ENCODE peak calls at places on chromosomes 16 and 17, in eight cellular contexts. F is GM10248, W is fibroblast of mammary gland, L is OCI-LY7, S is bronchial epithelial cell, O is cardiac fibroblast, C is progenitor cell of endocrine pancreas, U is RWPE1. X is an unnamed sample.
A peak's percentile ranks its signal among the peaks of the same experiment; 100 is the strongest.

GRCh38 chr16:85390511-85391174 is 222.5 kb upstream of the GSE1 start:
- DNase-seq in F (no peak), W (peak; percentile 89), L (no peak), S (peak; percentile 90), O (peak; percentile 87), C (no peak), U (peak; percentile 90), X (no peak)

GRCh38 chr17:56594528-56595418 is 1.3 kb downstream of the NOG start:
- DNase-seq in F (peak; percentile 39), W (peak; percentile 3), L (no peak), S (no peak), O (peak; percentile 2), C (no peak), U (no peak), X (peak; percentile 57)

GRCh38 chr17:27281438-27281837 is 12.5 kb upstream of the WSB1 start:
- DNase-seq in F (no peak), W (no peak), L (no peak), S (no peak), O (no peak), C (no peak), U (no peak), X (no peak)

GRCh38 chr17:57523926-57524634 is 221.0 kb downstream of the CCDC182 start:
- DNase-seq in F (no peak), W (peak; percentile 31), L (no peak), S (peak; percentile 97), O (peak; percentile 39), C (no peak), U (peak; percentile 73), X (no peak)

GRCh38 chr16:86016201-86016965 is 117.4 kb downstream of the IRF8 start:
- DNase-seq in F (peak; percentile 76), W (peak; percentile 65), L (peak; percentile 75), S (peak; percentile 54), O (peak; percentile 74), C (no peak), U (peak; percentile 76), X (peak; percentile 27)

GRCh38 chr17:55897301-55897700 is 146.4 kb downstream of the PCTP start:
- DNase-seq in F (no peak), W (no peak), L (no peak), S (no peak), O (no peak), C (no peak), U (no peak), X (no peak)

GRCh38 chr16:75764154-75764768 is 38.0 kb upstream of the CPHXL start:
- DNase-seq in F (peak; percentile 70), W (peak; percentile 73), L (peak; percentile 88), S (peak; percentile 55), O (peak; percentile 78), C (peak; percentile 33), U (peak; percentile 51), X (peak; percentile 76)

GRCh38 chr17:79789943-79790804 is 6.7 kb downstream of the CBX8 start:
- DNase-seq in F (peak; percentile 83), W (no peak), L (peak; percentile 70), S (no peak), O (no peak), C (peak; percentile 50), U (no peak), X (no peak)

GRCh38 chr16:70428178-70428998 is 10.5 kb downstream of the ST3GAL2 start:
- DNase-seq in F (peak; percentile 68), W (peak; percentile 93), L (peak; percentile 67), S (peak; percentile 85), O (peak; percentile 96), C (peak; percentile 33), U (peak; percentile 72), X (peak; percentile 83)

GRCh38 chr17:46020023-46020735 is 21.1 kb downstream of the STH start:
- DNase-seq in F (peak; percentile 61), W (no peak), L (no peak), S (no peak), O (no peak), C (no peak), U (no peak), X (peak; percentile 69)

GRCh38 chr17:40541060-40541872 is 24.0 kb downstream of the CCR7 start:
- DNase-seq in F (no peak), W (no peak), L (peak; percentile 22), S (no peak), O (no peak), C (no peak), U (no peak), X (peak; percentile 92)

GRCh38 chr17:80969030-80969673 is 22.5 kb upstream of the CHMP6 start:
- DNase-seq in F (no peak), W (no peak), L (no peak), S (no peak), O (no peak), C (no peak), U (no peak), X (no peak)

GRCh38 chr17:9976283-9977009 is 71.4 kb upstream of the RCVRN start:
- DNase-seq in F (no peak), W (no peak), L (no peak), S (no peak), O (no peak), C (no peak), U (no peak), X (no peak)

GRCh38 chr17:80611831-80612230 is 67.2 kb downstream of the RPTOR start:
- DNase-seq in F (no peak), W (no peak), L (no peak), S (no peak), O (no peak), C (no peak), U (no peak), X (no peak)

GRCh38 chr17:81905424-81905875 is 3.4 kb downstream of the NPB start:
- DNase-seq in F (no peak), W (no peak), L (no peak), S (no peak), O (no peak), C (no peak), U (no peak), X (no peak)

GRCh38 chr17:1830288-1830687 is 483 bp downstream of the RPA1 start:
- DNase-seq in F (peak; percentile 33), W (peak; percentile 10), L (peak; percentile 54), S (peak; percentile 43), O (peak; percentile 13), C (no peak), U (peak; percentile 15), X (peak; percentile 49)

GRCh38 chr17:50932584-50932901 is 66.4 kb upstream of the TOB1 start:
- DNase-seq in F (no peak), W (no peak), L (no peak), S (no peak), O (no peak), C (no peak), U (no peak), X (no peak)

GRCh38 chr17:9247401-9247938 is 226.2 kb downstream of the NTN1 start:
- DNase-seq in F (no peak), W (no peak), L (no peak), S (no peak), O (no peak), C (no peak), U (no peak), X (no peak)

GRCh38 chr17:3576970-3577369 is 19.4 kb upstream of the TRPV3 start:
- DNase-seq in F (no peak), W (no peak), L (no peak), S (no peak), O (no peak), C (no peak), U (no peak), X (no peak)

GRCh38 chr16:80463776-80464175 is 77.0 kb upstream of the DYNLRB2 start:
- DNase-seq in F (no peak), W (no peak), L (no peak), S (no peak), O (no peak), C (no peak), U (no peak), X (no peak)

GRCh38 chr17:37530420-37530819 is 40.7 kb downstream of the DUSP14 start:
- DNase-seq in F (no peak), W (peak; percentile 34), L (no peak), S (no peak), O (no peak), C (no peak), U (no peak), X (no peak)

GRCh38 chr17:75693500-75694481 is 26.7 kb downstream of the SAP30BP start:
- DNase-seq in F (no peak), W (peak; percentile 38), L (no peak), S (peak; percentile 57), O (peak; percentile 84), C (no peak), U (peak; percentile 63), X (no peak)

GRCh38 chr16:57071840-57072541 is 20.4 kb upstream of the CPNE2 start:
- DNase-seq in F (no peak), W (peak; percentile 56), L (no peak), S (peak; percentile 77), O (peak; percentile 82), C (no peak), U (peak; percentile 70), X (peak; percentile 28)

GRCh38 chr16:23227529-23227928 is 45.0 kb downstream of the SCNN1G start:
- DNase-seq in F (no peak), W (no peak), L (peak; percentile 3), S (no peak), O (no peak), C (no peak), U (peak; percentile 43), X (no peak)

GRCh38 chr16:12468552-12468951 is 335.1 kb downstream of the CPPED1 start:
- DNase-seq in F (no peak), W (no peak), L (peak; percentile 10), S (no peak), O (no peak), C (no peak), U (no peak), X (no peak)
- TF ChIP-seq CTCF in F (no peak), W (no peak), L (peak; percentile 65), S (no peak), O (no peak), C (peak; percentile 25), U (no peak), X (no peak)

GRCh38 chr17:4643676-4644075 is 2.2 kb upstream of the ALOX15 start:
- DNase-seq in F (no peak), W (no peak), L (no peak), S (peak; percentile 27), O (no peak), C (no peak), U (no peak), X (no peak)
- TF ChIP-seq CTCF in F (no peak), W (no peak), L (no peak), S (no peak), O (no peak), C (no peak), U (no peak), X (no peak)

DNA sequence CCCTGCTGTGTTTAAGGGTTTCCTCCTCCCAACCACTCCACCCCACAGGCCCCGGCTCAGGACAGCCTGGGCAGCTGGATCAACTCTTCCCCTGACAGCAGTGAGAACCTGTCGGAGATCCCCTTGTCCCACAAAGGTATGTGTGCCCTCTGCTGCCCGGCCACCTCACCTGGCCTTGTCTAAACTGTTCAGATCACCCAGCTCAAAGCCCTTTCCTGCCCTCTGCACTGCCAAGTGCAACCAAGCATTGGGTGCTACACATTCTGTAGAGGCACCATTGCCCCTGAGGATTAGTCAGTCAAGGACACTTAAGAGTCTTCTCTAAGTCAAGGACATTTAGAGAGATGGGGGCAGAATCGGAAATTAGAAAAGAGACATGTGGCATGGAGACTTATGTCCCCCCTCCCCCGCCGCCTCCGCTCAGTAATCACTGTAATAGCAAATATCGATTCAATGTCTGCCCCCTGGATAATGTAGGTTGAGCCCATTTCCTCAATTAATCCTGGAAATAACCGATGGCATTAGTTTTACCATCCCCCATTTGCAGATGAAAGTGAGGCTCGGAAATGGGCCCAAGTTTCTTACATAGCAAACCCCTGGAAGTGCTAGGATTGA is 8.1 kb downstream of the BTBD17 start:
- DNase-seq in F (no peak), W (no peak), L (no peak), S (no peak), O (no peak), C (no peak), U (no peak), X (no peak)
- TF ChIP-seq CTCF in F (no peak), W (no peak), L (no peak), S (no peak), O (no peak), C (no peak), U (no peak), X (no peak)

GRCh38 chr16:31711344-31711845 is 162.2 kb upstream of the ZNF267 start:
- DNase-seq in F (no peak), W (no peak), L (no peak), S (no peak), O (no peak), C (no peak), U (no peak), X (no peak)
- TF ChIP-seq CTCF in F (no peak), W (no peak), L (peak; percentile 52), S (peak; percentile 5), O (no peak), C (peak; percentile 10), U (no peak), X (no peak)